ENCODE peak calls at places on chromosomes 1 and 21, in seven cellular contexts. One of them, this sample, is unnamed.

GRCh38 chr1:244273845-244274619 is 177.7 kb downstream of the ADSS2 start:
- DNase-seq in neural progenitor cell: no peak
- DNase-seq in BJ: peak; percentile 84
- DNase-seq in colonic mucosa: peak; percentile 41
- DNase-seq in spleen: no peak
- DNase-seq in endodermal cell: peak; percentile 57
- DNase-seq in HL-60: no peak
- DNase-seq in this sample: no peak

GRCh38 chr1:76492752-76493420 is 374.4 kb upstream of the ST6GALNAC5 start:
- DNase-seq in neural progenitor cell: no peak
- DNase-seq in colonic mucosa: no peak
- DNase-seq in BJ: no peak
- DNase-seq in spleen: no peak
- DNase-seq in HL-60: no peak
- DNase-seq in endodermal cell: no peak
- DNase-seq in this sample: no peak

GRCh38 chr21:45923146-45923545 is 58.4 kb upstream of the COL6A1 start:
- DNase-seq in endodermal cell: peak; percentile 93
- DNase-seq in HL-60: no peak
- DNase-seq in BJ: peak; percentile 14
- DNase-seq in neural progenitor cell: peak; percentile 69
- DNase-seq in colonic mucosa: peak; percentile 47
- DNase-seq in spleen: peak; percentile 89
- DNase-seq in this sample: no peak

GRCh38 chr1:201791051-201791774 is 37.7 kb upstream of the IPO9 start:
- DNase-seq in spleen: no peak
- DNase-seq in neural progenitor cell: no peak
- DNase-seq in HL-60: no peak
- DNase-seq in colonic mucosa: no peak
- DNase-seq in endodermal cell: no peak
- DNase-seq in BJ: no peak
- DNase-seq in this sample: no peak

GRCh38 chr1:218656301-218657037 is 311.3 kb downstream of the TGFB2 start:
- DNase-seq in endodermal cell: no peak
- DNase-seq in colonic mucosa: no peak
- DNase-seq in neural progenitor cell: no peak
- DNase-seq in spleen: no peak
- DNase-seq in BJ: no peak
- DNase-seq in HL-60: no peak
- DNase-seq in this sample: no peak

GRCh38 chr1:67632356-67632755 is 52.6 kb upstream of the GADD45A start:
- DNase-seq in HL-60: no peak
- DNase-seq in colonic mucosa: no peak
- DNase-seq in BJ: no peak
- DNase-seq in neural progenitor cell: no peak
- DNase-seq in spleen: no peak
- DNase-seq in endodermal cell: no peak
- DNase-seq in this sample: no peak

GRCh38 chr1:201946224-201946908 is at the start of gene LMOD1:
- DNase-seq in BJ: peak; percentile 86
- DNase-seq in HL-60: no peak
- DNase-seq in spleen: peak; percentile 79
- DNase-seq in endodermal cell: peak; percentile 97
- DNase-seq in colonic mucosa: peak; percentile 72
- DNase-seq in neural progenitor cell: peak; percentile 95
- DNase-seq in this sample: no peak

GRCh38 chr1:173473599-173474011 is 3.5 kb upstream of the PRDX6 start:
- DNase-seq in BJ: no peak
- DNase-seq in HL-60: no peak
- DNase-seq in spleen: no peak
- DNase-seq in neural progenitor cell: no peak
- DNase-seq in endodermal cell: no peak
- DNase-seq in colonic mucosa: no peak
- DNase-seq in this sample: no peak

GRCh38 chr1:96236156-96236739 is 485.3 kb upstream of the PTBP2 start:
- DNase-seq in HL-60: peak; percentile 23
- DNase-seq in colonic mucosa: peak; percentile 18
- DNase-seq in neural progenitor cell: peak; percentile 56
- DNase-seq in spleen: no peak
- DNase-seq in endodermal cell: peak; percentile 65
- DNase-seq in BJ: peak; percentile 17
- DNase-seq in this sample: peak; percentile 10

GRCh38 chr1:117120774-117121588 is 568 bp downstream of the TRIM45 start:
- DNase-seq in neural progenitor cell: peak; percentile 23
- DNase-seq in colonic mucosa: peak; percentile 17
- DNase-seq in HL-60: no peak
- DNase-seq in BJ: no peak
- DNase-seq in spleen: no peak
- DNase-seq in endodermal cell: peak; percentile 51
- DNase-seq in this sample: no peak

GRCh38 chr1:176989754-176990153 is 174.8 kb downstream of the ASTN1 start:
- DNase-seq in neural progenitor cell: no peak
- DNase-seq in HL-60: no peak
- DNase-seq in colonic mucosa: no peak
- DNase-seq in spleen: no peak
- DNase-seq in BJ: no peak
- DNase-seq in endodermal cell: no peak
- DNase-seq in this sample: no peak

GRCh38 chr1:79006564-79006963 is at the start of gene ADGRL4:
- DNase-seq in endodermal cell: peak; percentile 86
- DNase-seq in colonic mucosa: no peak
- DNase-seq in neural progenitor cell: peak; percentile 68
- DNase-seq in BJ: no peak
- DNase-seq in spleen: peak; percentile 84
- DNase-seq in HL-60: no peak
- DNase-seq in this sample: no peak

GRCh38 chr1:59556802-59557548 is 257.8 kb upstream of the HOOK1 start:
- DNase-seq in spleen: no peak
- DNase-seq in colonic mucosa: peak; percentile 51
- DNase-seq in endodermal cell: no peak
- DNase-seq in BJ: no peak
- DNase-seq in neural progenitor cell: no peak
- DNase-seq in HL-60: no peak
- DNase-seq in this sample: no peak

GRCh38 chr1:1483714-1484113 is 12.1 kb downstream of the ATAD3B start:
- DNase-seq in BJ: no peak
- DNase-seq in neural progenitor cell: no peak
- DNase-seq in HL-60: no peak
- DNase-seq in endodermal cell: no peak
- DNase-seq in spleen: no peak
- DNase-seq in colonic mucosa: no peak
- DNase-seq in this sample: no peak

GRCh38 chr1:47333922-47334764 is 553 bp downstream of the CMPK1 start:
- DNase-seq in neural progenitor cell: peak; percentile 96
- DNase-seq in colonic mucosa: peak; percentile 89
- DNase-seq in BJ: no peak
- DNase-seq in endodermal cell: peak; percentile 90
- DNase-seq in spleen: peak; percentile 96
- DNase-seq in HL-60: peak; percentile 41
- DNase-seq in this sample: peak; percentile 89
- TF ChIP-seq CTCF in neural progenitor cell: peak; percentile 33
- TF ChIP-seq CTCF in colonic mucosa: no peak
- TF ChIP-seq CTCF in BJ: peak; percentile 37
- TF ChIP-seq CTCF in endodermal cell: peak; percentile 49
- TF ChIP-seq CTCF in spleen: no peak
- TF ChIP-seq CTCF in HL-60: no peak
- TF ChIP-seq CTCF in this sample: peak; percentile 34

DNA sequence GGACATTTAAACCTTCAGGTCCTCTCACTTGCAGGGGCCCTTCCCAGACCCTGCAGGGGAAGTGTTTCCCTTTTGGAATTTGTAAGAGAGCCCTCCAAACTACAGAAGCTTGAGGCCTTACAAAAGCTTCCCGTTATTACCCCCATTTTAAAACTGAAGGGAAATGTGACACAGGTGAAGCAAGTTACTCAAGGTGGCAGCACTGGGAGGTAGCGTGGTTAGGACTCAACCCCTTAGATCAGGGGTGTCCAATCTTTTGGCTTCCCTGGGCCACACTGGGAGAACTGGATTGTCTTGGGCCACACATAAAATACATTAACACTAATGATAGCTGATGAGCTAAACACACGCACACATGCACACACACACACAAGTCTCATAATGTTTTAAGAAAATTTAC is 15.8 kb upstream of the ZC3H12A start:
- DNase-seq in HL-60: no peak
- DNase-seq in neural progenitor cell: no peak
- DNase-seq in endodermal cell: no peak
- DNase-seq in spleen: no peak
- DNase-seq in colonic mucosa: no peak
- DNase-seq in BJ: no peak
- DNase-seq in this sample: no peak
- TF ChIP-seq CTCF in HL-60: no peak
- TF ChIP-seq CTCF in neural progenitor cell: no peak
- TF ChIP-seq CTCF in endodermal cell: peak; percentile 53
- TF ChIP-seq CTCF in spleen: no peak
- TF ChIP-seq CTCF in colonic mucosa: no peak
- TF ChIP-seq CTCF in BJ: no peak
- TF ChIP-seq CTCF in this sample: peak; percentile 13

DNA sequence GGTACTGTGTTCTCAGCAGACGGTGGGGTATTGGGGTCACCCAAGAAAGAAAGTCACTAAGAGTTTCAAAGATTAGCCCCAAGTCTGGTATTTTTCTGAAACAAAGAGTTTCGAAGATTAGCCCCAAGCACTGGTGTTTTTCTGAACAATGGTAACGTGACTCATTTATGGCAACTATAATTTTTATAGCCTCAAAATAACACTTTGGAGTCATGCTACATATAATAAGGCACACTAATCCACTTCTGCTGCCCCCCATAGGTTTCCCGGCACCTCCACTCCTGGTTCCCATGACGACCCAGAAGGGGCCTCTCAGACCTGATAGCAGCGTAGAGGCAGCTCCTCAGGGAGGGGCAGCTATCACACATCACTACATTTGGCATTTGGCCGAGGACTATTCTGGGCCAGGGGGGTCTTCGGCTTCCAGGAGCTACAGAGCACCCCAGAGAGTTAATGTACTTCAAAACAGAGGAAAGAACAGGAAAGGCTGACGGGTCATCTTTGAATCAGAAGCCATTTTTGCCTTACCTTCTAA is 23.3 kb downstream of the CAPN8 start:
- DNase-seq in HL-60: no peak
- DNase-seq in colonic mucosa: peak; percentile 33
- DNase-seq in endodermal cell: no peak
- DNase-seq in neural progenitor cell: peak; percentile 29
- DNase-seq in BJ: no peak
- DNase-seq in spleen: no peak
- DNase-seq in this sample: no peak
- TF ChIP-seq CTCF in HL-60: no peak
- TF ChIP-seq CTCF in colonic mucosa: no peak
- TF ChIP-seq CTCF in endodermal cell: no peak
- TF ChIP-seq CTCF in neural progenitor cell: no peak
- TF ChIP-seq CTCF in BJ: no peak
- TF ChIP-seq CTCF in spleen: no peak
- TF ChIP-seq CTCF in this sample: no peak

GRCh38 chr1:161305872-161306519 is 3.8 kb downstream of the MPZ start:
- DNase-seq in neural progenitor cell: peak; percentile 93
- DNase-seq in HL-60: peak; percentile 99
- DNase-seq in BJ: no peak
- DNase-seq in endodermal cell: peak; percentile 99
- DNase-seq in colonic mucosa: peak; percentile 90
- DNase-seq in spleen: peak; percentile 98
- DNase-seq in this sample: peak; percentile 89
- TF ChIP-seq CTCF in neural progenitor cell: peak; percentile 65
- TF ChIP-seq CTCF in HL-60: no peak
- TF ChIP-seq CTCF in BJ: peak; percentile 36
- TF ChIP-seq CTCF in endodermal cell: peak; percentile 77
- TF ChIP-seq CTCF in colonic mucosa: no peak
- TF ChIP-seq CTCF in spleen: peak; percentile 46
- TF ChIP-seq CTCF in this sample: peak; percentile 46

This sample was measured in GM10248.